ENCODE peak calls at places on chromosomes 13 and 19, in eight cellular contexts. One of them, this sample, is unnamed.

GRCh38 chr19:39765091-39766076 is 13.3 kb upstream of the LEUTX start:
- DNase-seq in GM12865: peak; percentile 49
- DNase-seq in uterus: peak; percentile 17
- DNase-seq in foreskin keratinocyte: peak; percentile 20
- DNase-seq in hepatocyte: peak; percentile 77
- DNase-seq in foreskin fibroblast: peak; percentile 16
- DNase-seq in mammary epithelial cell: peak; percentile 13
- DNase-seq in Peyer's patch: no peak
- DNase-seq in this sample: peak; percentile 40

GRCh38 chr13:43087960-43088580 is 64.7 kb downstream of the DNAJC15 start:
- DNase-seq in GM12865: no peak
- DNase-seq in uterus: no peak
- DNase-seq in foreskin keratinocyte: no peak
- DNase-seq in hepatocyte: no peak
- DNase-seq in foreskin fibroblast: no peak
- DNase-seq in mammary epithelial cell: no peak
- DNase-seq in Peyer's patch: no peak
- DNase-seq in this sample: peak; percentile 48

GRCh38 chr19:18441804-18442788 is 4.2 kb upstream of the ISYNA1 start:
- DNase-seq in GM12865: no peak
- DNase-seq in uterus: no peak
- DNase-seq in foreskin keratinocyte: no peak
- DNase-seq in hepatocyte: no peak
- DNase-seq in foreskin fibroblast: no peak
- DNase-seq in mammary epithelial cell: no peak
- DNase-seq in Peyer's patch: no peak
- DNase-seq in this sample: no peak

GRCh38 chr13:70518081-70518480 is 409.8 kb upstream of the KLHL1 start:
- DNase-seq in GM12865: no peak
- DNase-seq in uterus: no peak
- DNase-seq in foreskin keratinocyte: no peak
- DNase-seq in hepatocyte: no peak
- DNase-seq in foreskin fibroblast: no peak
- DNase-seq in mammary epithelial cell: no peak
- DNase-seq in Peyer's patch: no peak
- DNase-seq in this sample: no peak

GRCh38 chr13:34863360-34864135 is 78.5 kb upstream of the NBEA start:
- DNase-seq in GM12865: no peak
- DNase-seq in uterus: no peak
- DNase-seq in foreskin keratinocyte: peak; percentile 87
- DNase-seq in hepatocyte: peak; percentile 65
- DNase-seq in foreskin fibroblast: peak; percentile 85
- DNase-seq in mammary epithelial cell: peak; percentile 88
- DNase-seq in Peyer's patch: no peak
- DNase-seq in this sample: peak; percentile 79

GRCh38 chr19:35206379-35206778 is 22.2 kb downstream of the FAM187B start:
- DNase-seq in GM12865: peak; percentile 80
- DNase-seq in uterus: no peak
- DNase-seq in foreskin keratinocyte: no peak
- DNase-seq in hepatocyte: no peak
- DNase-seq in foreskin fibroblast: no peak
- DNase-seq in mammary epithelial cell: no peak
- DNase-seq in Peyer's patch: no peak
- DNase-seq in this sample: no peak

GRCh38 chr19:18292460-18292809 is 11.0 kb upstream of the JUND start:
- DNase-seq in GM12865: no peak
- DNase-seq in uterus: no peak
- DNase-seq in foreskin keratinocyte: no peak
- DNase-seq in hepatocyte: no peak
- DNase-seq in foreskin fibroblast: no peak
- DNase-seq in mammary epithelial cell: peak; percentile 41
- DNase-seq in Peyer's patch: no peak
- DNase-seq in this sample: no peak

GRCh38 chr13:65112123-65113075 is 2117.7 kb downstream of the PCDH9 start:
- DNase-seq in GM12865: no peak
- DNase-seq in uterus: no peak
- DNase-seq in foreskin keratinocyte: no peak
- DNase-seq in hepatocyte: no peak
- DNase-seq in foreskin fibroblast: peak; percentile 26
- DNase-seq in mammary epithelial cell: no peak
- DNase-seq in Peyer's patch: no peak
- DNase-seq in this sample: peak; percentile 64

GRCh38 chr13:23848639-23849282 is 40.4 kb downstream of the MIPEP start:
- DNase-seq in GM12865: peak; percentile 39
- DNase-seq in uterus: no peak
- DNase-seq in foreskin keratinocyte: peak; percentile 92
- DNase-seq in hepatocyte: no peak
- DNase-seq in foreskin fibroblast: no peak
- DNase-seq in mammary epithelial cell: no peak
- DNase-seq in Peyer's patch: no peak
- DNase-seq in this sample: no peak

GRCh38 chr19:1315470-1316166 is 29.9 kb downstream of the EFNA2 start:
- DNase-seq in GM12865: peak; percentile 59
- DNase-seq in uterus: peak; percentile 46
- DNase-seq in foreskin keratinocyte: peak; percentile 18
- DNase-seq in hepatocyte: peak; percentile 76
- DNase-seq in foreskin fibroblast: peak; percentile 36
- DNase-seq in mammary epithelial cell: peak; percentile 39
- DNase-seq in Peyer's patch: peak; percentile 75
- DNase-seq in this sample: peak; percentile 43

GRCh38 chr19:7540761-7541480 is 5.4 kb downstream of the PNPLA6 start:
- DNase-seq in GM12865: no peak
- DNase-seq in uterus: no peak
- DNase-seq in foreskin keratinocyte: no peak
- DNase-seq in hepatocyte: no peak
- DNase-seq in foreskin fibroblast: no peak
- DNase-seq in mammary epithelial cell: peak; percentile 24
- DNase-seq in Peyer's patch: no peak
- DNase-seq in this sample: no peak

GRCh38 chr19:18464646-18465045 is 26.7 kb upstream of the ISYNA1 start:
- DNase-seq in GM12865: no peak
- DNase-seq in uterus: peak; percentile 79
- DNase-seq in foreskin keratinocyte: no peak
- DNase-seq in hepatocyte: peak; percentile 72
- DNase-seq in foreskin fibroblast: peak; percentile 66
- DNase-seq in mammary epithelial cell: no peak
- DNase-seq in Peyer's patch: no peak
- DNase-seq in this sample: peak; percentile 90

GRCh38 chr13:99522288-99522687 is 21.0 kb downstream of the TM9SF2 start:
- DNase-seq in GM12865: no peak
- DNase-seq in uterus: no peak
- DNase-seq in foreskin keratinocyte: no peak
- DNase-seq in hepatocyte: no peak
- DNase-seq in foreskin fibroblast: no peak
- DNase-seq in mammary epithelial cell: no peak
- DNase-seq in Peyer's patch: no peak
- DNase-seq in this sample: peak; percentile 81

GRCh38 chr13:111908981-111909380 is 158.0 kb upstream of the SOX1 start:
- DNase-seq in GM12865: no peak
- DNase-seq in uterus: no peak
- DNase-seq in foreskin keratinocyte: no peak
- DNase-seq in hepatocyte: no peak
- DNase-seq in foreskin fibroblast: no peak
- DNase-seq in mammary epithelial cell: no peak
- DNase-seq in Peyer's patch: no peak
- DNase-seq in this sample: no peak

GRCh38 chr13:110540871-110541525 is 20.5 kb downstream of the RAB20 start:
- DNase-seq in GM12865: no peak
- DNase-seq in uterus: no peak
- DNase-seq in foreskin keratinocyte: no peak
- DNase-seq in hepatocyte: no peak
- DNase-seq in foreskin fibroblast: no peak
- DNase-seq in mammary epithelial cell: no peak
- DNase-seq in Peyer's patch: peak; percentile 40
- DNase-seq in this sample: no peak

GRCh38 chr19:9986787-9987281 is 23.5 kb downstream of the COL5A3 start:
- DNase-seq in GM12865: no peak
- DNase-seq in uterus: peak; percentile 78
- DNase-seq in foreskin keratinocyte: no peak
- DNase-seq in hepatocyte: no peak
- DNase-seq in foreskin fibroblast: peak; percentile 43
- DNase-seq in mammary epithelial cell: no peak
- DNase-seq in Peyer's patch: no peak
- DNase-seq in this sample: peak; percentile 95

GRCh38 chr13:111153977-111154332 is 38.8 kb downstream of the ARHGEF7 start:
- DNase-seq in GM12865: no peak
- DNase-seq in uterus: no peak
- DNase-seq in foreskin keratinocyte: no peak
- DNase-seq in hepatocyte: no peak
- DNase-seq in foreskin fibroblast: peak; percentile 31
- DNase-seq in mammary epithelial cell: no peak
- DNase-seq in Peyer's patch: peak; percentile 82
- DNase-seq in this sample: peak; percentile 35

GRCh38 chr19:33241530-33242101 is 16.0 kb upstream of the SLC7A10 start:
- DNase-seq in GM12865: peak; percentile 32
- DNase-seq in uterus: peak; percentile 27
- DNase-seq in foreskin keratinocyte: no peak
- DNase-seq in hepatocyte: peak; percentile 46
- DNase-seq in foreskin fibroblast: no peak
- DNase-seq in mammary epithelial cell: peak; percentile 46
- DNase-seq in Peyer's patch: peak; percentile 80
- DNase-seq in this sample: no peak

GRCh38 chr13:71828117-71828516 is 38.9 kb downstream of the DACH1 start:
- DNase-seq in GM12865: no peak
- DNase-seq in uterus: no peak
- DNase-seq in foreskin keratinocyte: no peak
- DNase-seq in hepatocyte: no peak
- DNase-seq in foreskin fibroblast: no peak
- DNase-seq in mammary epithelial cell: no peak
- DNase-seq in Peyer's patch: no peak
- DNase-seq in this sample: no peak

GRCh38 chr13:59546178-59546577 is 617.5 kb downstream of the DIAPH3 start:
- DNase-seq in GM12865: no peak
- DNase-seq in uterus: no peak
- DNase-seq in foreskin keratinocyte: no peak
- DNase-seq in hepatocyte: no peak
- DNase-seq in foreskin fibroblast: no peak
- DNase-seq in mammary epithelial cell: no peak
- DNase-seq in Peyer's patch: no peak
- DNase-seq in this sample: no peak

GRCh38 chr13:59543418-59543817 is 620.3 kb downstream of the DIAPH3 start:
- DNase-seq in GM12865: no peak
- DNase-seq in uterus: no peak
- DNase-seq in foreskin keratinocyte: no peak
- DNase-seq in hepatocyte: no peak
- DNase-seq in foreskin fibroblast: no peak
- DNase-seq in mammary epithelial cell: no peak
- DNase-seq in Peyer's patch: no peak
- DNase-seq in this sample: no peak

GRCh38 chr13:59542303-59542702 is 621.4 kb downstream of the DIAPH3 start:
- DNase-seq in GM12865: no peak
- DNase-seq in uterus: no peak
- DNase-seq in foreskin keratinocyte: no peak
- DNase-seq in hepatocyte: no peak
- DNase-seq in foreskin fibroblast: no peak
- DNase-seq in mammary epithelial cell: no peak
- DNase-seq in Peyer's patch: no peak
- DNase-seq in this sample: no peak

GRCh38 chr13:59547950-59548349 is 615.8 kb downstream of the DIAPH3 start:
- DNase-seq in GM12865: no peak
- DNase-seq in uterus: no peak
- DNase-seq in foreskin keratinocyte: no peak
- DNase-seq in hepatocyte: no peak
- DNase-seq in foreskin fibroblast: no peak
- DNase-seq in mammary epithelial cell: no peak
- DNase-seq in Peyer's patch: no peak
- DNase-seq in this sample: no peak

DNA sequence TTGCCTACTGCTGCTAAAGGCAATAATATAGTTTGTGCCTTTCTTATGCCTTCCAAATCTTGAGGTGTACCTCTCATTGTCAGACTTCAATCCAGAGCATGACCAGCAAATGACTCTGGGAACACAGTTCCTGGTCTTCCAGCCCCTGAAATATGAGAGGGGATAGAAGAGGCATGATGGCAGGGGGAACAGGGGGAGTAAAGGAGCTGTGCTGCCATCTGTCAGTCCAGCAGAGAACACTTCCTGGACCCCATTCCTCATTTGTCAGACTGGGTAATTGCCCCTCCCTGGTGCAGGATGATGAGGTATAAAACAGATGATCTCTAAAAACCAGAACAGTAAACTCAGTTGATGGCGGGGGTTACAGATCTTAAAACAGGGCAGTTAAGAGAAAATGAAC is 618.7 kb downstream of the DIAPH3 start:
- DNase-seq in GM12865: no peak
- DNase-seq in uterus: no peak
- DNase-seq in foreskin keratinocyte: no peak
- DNase-seq in hepatocyte: no peak
- DNase-seq in foreskin fibroblast: no peak
- DNase-seq in mammary epithelial cell: no peak
- DNase-seq in Peyer's patch: no peak
- DNase-seq in this sample: no peak
- TF ChIP-seq CTCF in GM12865: no peak
- TF ChIP-seq CTCF in uterus: no peak
- TF ChIP-seq CTCF in foreskin keratinocyte: no peak
- TF ChIP-seq CTCF in hepatocyte: no peak
- TF ChIP-seq CTCF in foreskin fibroblast: no peak
- TF ChIP-seq CTCF in mammary epithelial cell: no peak
- TF ChIP-seq CTCF in Peyer's patch: no peak
- TF ChIP-seq CTCF in this sample: no peak

GRCh38 chr13:33514362-33514761 is 228.8 kb upstream of the STARD13 start:
- DNase-seq in GM12865: no peak
- DNase-seq in uterus: no peak
- DNase-seq in foreskin keratinocyte: peak; percentile 7
- DNase-seq in hepatocyte: no peak
- DNase-seq in foreskin fibroblast: no peak
- DNase-seq in mammary epithelial cell: no peak
- DNase-seq in Peyer's patch: no peak
- DNase-seq in this sample: no peak
- TF ChIP-seq CTCF in GM12865: no peak
- TF ChIP-seq CTCF in uterus: no peak
- TF ChIP-seq CTCF in foreskin keratinocyte: peak; percentile 24
- TF ChIP-seq CTCF in hepatocyte: no peak
- TF ChIP-seq CTCF in foreskin fibroblast: no peak
- TF ChIP-seq CTCF in mammary epithelial cell: peak; percentile 19
- TF ChIP-seq CTCF in Peyer's patch: no peak
- TF ChIP-seq CTCF in this sample: no peak

DNA sequence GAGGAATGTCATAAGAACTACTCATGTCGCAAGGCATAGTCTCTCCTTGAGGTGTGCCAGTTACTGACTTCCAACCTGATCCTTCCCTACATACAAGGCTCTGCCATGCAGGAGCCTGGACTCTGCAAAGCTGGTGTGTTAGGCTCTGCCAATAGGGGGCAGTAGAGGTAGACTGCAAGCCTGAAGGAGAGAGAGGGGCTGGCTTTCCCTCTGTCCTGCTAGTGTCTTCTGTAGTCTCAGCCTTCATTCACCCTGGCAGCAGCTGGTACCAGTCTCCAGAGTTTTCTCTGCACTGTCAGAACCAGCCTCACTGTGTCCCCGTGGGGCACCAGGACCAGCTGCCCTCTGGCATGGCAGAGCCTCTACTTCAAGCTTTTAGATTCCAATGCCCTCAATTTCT is 14.5 kb downstream of the SHISA2 start:
- DNase-seq in GM12865: peak; percentile 19
- DNase-seq in uterus: no peak
- DNase-seq in foreskin keratinocyte: no peak
- DNase-seq in hepatocyte: no peak
- DNase-seq in foreskin fibroblast: no peak
- DNase-seq in mammary epithelial cell: peak; percentile 7
- DNase-seq in Peyer's patch: no peak
- DNase-seq in this sample: no peak
- TF ChIP-seq CTCF in GM12865: peak; percentile 43
- TF ChIP-seq CTCF in uterus: no peak
- TF ChIP-seq CTCF in foreskin keratinocyte: peak; percentile 53
- TF ChIP-seq CTCF in hepatocyte: peak; percentile 20
- TF ChIP-seq CTCF in foreskin fibroblast: peak; percentile 27
- TF ChIP-seq CTCF in mammary epithelial cell: peak; percentile 64
- TF ChIP-seq CTCF in Peyer's patch: no peak
- TF ChIP-seq CTCF in this sample: peak; percentile 47

GRCh38 chr13:45683701-45684100 is 18.4 kb upstream of the CBY2 start:
- DNase-seq in GM12865: no peak
- DNase-seq in uterus: no peak
- DNase-seq in foreskin keratinocyte: no peak
- DNase-seq in hepatocyte: no peak
- DNase-seq in foreskin fibroblast: no peak
- DNase-seq in mammary epithelial cell: no peak
- DNase-seq in Peyer's patch: no peak
- DNase-seq in this sample: no peak
- TF ChIP-seq CTCF in GM12865: peak; percentile 19
- TF ChIP-seq CTCF in uterus: no peak
- TF ChIP-seq CTCF in foreskin keratinocyte: peak; percentile 24
- TF ChIP-seq CTCF in hepatocyte: no peak
- TF ChIP-seq CTCF in foreskin fibroblast: no peak
- TF ChIP-seq CTCF in mammary epithelial cell: peak; percentile 8
- TF ChIP-seq CTCF in Peyer's patch: no peak
- TF ChIP-seq CTCF in this sample: no peak